ENCODE peak calls at places on chromosomes 1 and 21, in six cellular contexts. F is transverse colon, S is GM23338, R is suprapubic skin, V is HCT116, C is K562. U is an unnamed sample.

GRCh38 chr1:190633488-190633887 is 155.8 kb upstream of the BRINP3 start:
- DNase-seq in F (no peak), S (peak; percentile 63), R (no peak), V (no peak), C (no peak), U (no peak)

GRCh38 chr1:20179369-20180172 is 6.3 kb upstream of the UBXN10 start:
- DNase-seq in F (no peak), S (no peak), R (no peak), V (no peak), C (no peak), U (no peak)

GRCh38 chr1:26237230-26237966 is 3.4 kb downstream of the CEP85 start:
- DNase-seq in F (no peak), S (no peak), R (no peak), V (no peak), C (peak; percentile 42), U (no peak)

GRCh38 chr1:159188375-159188788 is 16.3 kb upstream of the ACKR1 start:
- DNase-seq in F (peak; percentile 53), S (peak; percentile 97), R (peak; percentile 88), V (no peak), C (no peak), U (peak; percentile 32)

GRCh38 chr1:55584521-55585401 is 369.6 kb upstream of the USP24 start:
- DNase-seq in F (no peak), S (peak; percentile 23), R (no peak), V (no peak), C (no peak), U (no peak)

GRCh38 chr1:16318544-16318943 is 33.7 kb downstream of the FBXO42 start:
- DNase-seq in F (peak; percentile 28), S (no peak), R (no peak), V (no peak), C (no peak), U (no peak)

GRCh38 chr1:182279724-182280506 is 111.7 kb downstream of the GLUL start:
- DNase-seq in F (no peak), S (peak; percentile 50), R (peak; percentile 83), V (no peak), C (no peak), U (no peak)

GRCh38 chr1:214504330-214504729 is 47.1 kb downstream of the PTPN14 start:
- DNase-seq in F (no peak), S (no peak), R (no peak), V (no peak), C (no peak), U (no peak)

GRCh38 chr1:110310300-110310699 is 28.9 kb upstream of the RBM15 start:
- DNase-seq in F (no peak), S (no peak), R (peak; percentile 37), V (no peak), C (no peak), U (no peak)

GRCh38 chr1:195794225-195794624 is 814.0 kb downstream of the KCNT2 start:
- DNase-seq in F (no peak), S (peak; percentile 9), R (no peak), V (no peak), C (no peak), U (no peak)

GRCh38 chr1:181136738-181137122 is 48.2 kb downstream of the IER5 start:
- DNase-seq in F (no peak), S (no peak), R (no peak), V (no peak), C (no peak), U (no peak)

GRCh38 chr1:17207966-17208418 is 3.1 kb downstream of the PADI1 start:
- DNase-seq in F (no peak), S (no peak), R (no peak), V (peak; percentile 63), C (peak; percentile 47), U (no peak)

GRCh38 chr21:33362044-33362555 is 37.3 kb downstream of the IFNAR1 start:
- DNase-seq in F (peak; percentile 56), S (peak; percentile 92), R (peak; percentile 41), V (no peak), C (peak; percentile 22), U (peak; percentile 50)

GRCh38 chr1:192878249-192878648 is 69.4 kb downstream of the RGS2 start:
- DNase-seq in F (peak; percentile 31), S (no peak), R (no peak), V (no peak), C (no peak), U (no peak)

GRCh38 chr1:41418868-41419583 is 57.8 kb downstream of the FOXO6 start:
- DNase-seq in F (peak; percentile 79), S (peak; percentile 47), R (peak; percentile 93), V (peak; percentile 81), C (no peak), U (peak; percentile 90)

GRCh38 chr1:38038836-38039235 is 7.8 kb downstream of the POU3F1 start:
- DNase-seq in F (no peak), S (no peak), R (no peak), V (no peak), C (no peak), U (no peak)

GRCh38 chr1:22641906-22642636 is 1.4 kb upstream of the C1QC start:
- DNase-seq in F (peak; percentile 82), S (peak; percentile 88), R (peak; percentile 91), V (no peak), C (peak; percentile 90), U (peak; percentile 88)

GRCh38 chr1:28249879-28250295 is 9.4 kb upstream of the SESN2 start:
- DNase-seq in F (no peak), S (no peak), R (no peak), V (no peak), C (no peak), U (no peak)

GRCh38 chr1:94326329-94326728 is 88.9 kb upstream of the ARHGAP29 start:
- DNase-seq in F (no peak), S (peak; percentile 49), R (no peak), V (no peak), C (no peak), U (no peak)

GRCh38 chr1:99691175-99691574 is 45.3 kb downstream of the PALMD start:
- DNase-seq in F (no peak), S (no peak), R (no peak), V (no peak), C (no peak), U (no peak)

DNA sequence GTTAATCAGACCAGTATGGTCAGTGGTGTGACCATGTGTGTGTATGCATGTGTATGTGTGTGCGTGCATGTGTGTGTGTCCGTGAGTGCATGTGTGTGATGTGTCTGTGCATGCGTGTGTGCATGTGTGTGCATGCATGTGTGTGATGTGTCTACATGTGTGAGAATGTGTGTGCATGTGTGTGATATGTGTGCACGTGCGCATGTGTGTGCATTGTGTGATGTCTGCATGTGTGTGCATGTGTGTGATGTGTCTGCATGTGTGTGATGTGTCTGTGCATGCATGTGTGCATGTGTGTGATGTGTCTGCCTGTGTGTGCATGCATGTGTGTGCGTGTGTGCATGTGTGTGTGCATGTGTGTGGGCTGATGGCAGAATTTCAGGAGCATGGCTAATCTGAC is 58.2 kb downstream of the SIK1 start:
- DNase-seq in F (no peak), S (no peak), R (no peak), V (no peak), C (no peak), U (no peak)
- TF ChIP-seq POLR2AphosphoS5 in F (no peak), S (no peak), R (no peak), V (no peak), C (no peak), U (no peak)

GRCh38 chr1:84919461-84919970 is 26.5 kb upstream of the LPAR3 start:
- DNase-seq in F (no peak), S (no peak), R (no peak), V (no peak), C (no peak), U (no peak)

GRCh38 chr1:84920159-84920558 is 27.2 kb upstream of the LPAR3 start:
- DNase-seq in F (no peak), S (no peak), R (no peak), V (no peak), C (no peak), U (no peak)

GRCh38 chr1:84923317-84923716 is 30.3 kb upstream of the LPAR3 start:
- DNase-seq in F (no peak), S (no peak), R (no peak), V (no peak), C (no peak), U (no peak)

GRCh38 chr1:84916897-84917296 is 23.9 kb upstream of the LPAR3 start:
- DNase-seq in F (no peak), S (no peak), R (no peak), V (no peak), C (no peak), U (no peak)

GRCh38 chr1:84918706-84919105 is 25.7 kb upstream of the LPAR3 start:
- DNase-seq in F (no peak), S (no peak), R (no peak), V (no peak), C (no peak), U (no peak)
- TF ChIP-seq POLR2AphosphoS5 in F (no peak), S (no peak), R (no peak), V (no peak), C (no peak), U (no peak)

GRCh38 chr1:186208405-186209129 is 166.5 kb downstream of the TPR start:
- DNase-seq in F (no peak), S (no peak), R (no peak), V (no peak), C (no peak), U (no peak)

GRCh38 chr1:186214816-186215215 is 160.2 kb downstream of the TPR start:
- DNase-seq in F (no peak), S (no peak), R (no peak), V (no peak), C (no peak), U (no peak)

GRCh38 chr1:186210258-186210657 is 164.8 kb downstream of the TPR start:
- DNase-seq in F (no peak), S (no peak), R (no peak), V (no peak), C (no peak), U (no peak)

GRCh38 chr1:186213225-186213607 is 161.8 kb downstream of the TPR start:
- DNase-seq in F (no peak), S (no peak), R (no peak), V (no peak), C (no peak), U (no peak)

DNA sequence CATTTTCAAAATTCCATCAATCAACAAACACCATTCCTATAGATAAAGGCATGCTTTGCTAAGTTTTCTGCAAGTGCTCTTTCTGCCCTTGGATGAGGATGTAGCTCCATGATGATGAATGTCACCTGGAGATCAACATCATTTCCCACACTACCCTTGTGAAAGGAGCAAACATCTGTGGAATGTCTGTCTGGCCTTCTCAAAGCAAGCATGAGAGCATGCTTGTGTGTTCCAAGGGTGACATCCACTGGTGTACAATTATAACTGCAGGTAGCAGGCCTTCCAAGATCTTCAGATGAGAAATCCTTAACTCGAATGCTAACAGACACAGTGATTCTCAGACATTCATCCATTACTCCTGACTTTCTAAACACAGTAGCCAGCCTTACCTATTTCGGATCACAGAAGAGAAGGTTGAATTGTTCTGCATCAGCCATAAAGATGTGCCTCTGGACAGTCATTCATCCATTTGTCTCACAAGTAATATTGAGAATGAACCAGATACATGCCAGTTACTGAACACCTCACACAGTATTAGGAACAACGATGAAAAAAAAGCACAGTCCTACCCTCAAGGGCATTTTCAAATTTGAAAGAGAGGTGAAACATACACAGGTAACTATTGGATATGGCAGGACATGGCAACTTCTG is 162.4 kb downstream of the TPR start:
- DNase-seq in F (peak; percentile 11), S (peak; percentile 95), R (no peak), V (peak; percentile 80), C (peak; percentile 64), U (no peak)
- TF ChIP-seq POLR2AphosphoS5 in F (peak; percentile 40), S (no peak), R (no peak), V (no peak), C (no peak), U (no peak)

DNA sequence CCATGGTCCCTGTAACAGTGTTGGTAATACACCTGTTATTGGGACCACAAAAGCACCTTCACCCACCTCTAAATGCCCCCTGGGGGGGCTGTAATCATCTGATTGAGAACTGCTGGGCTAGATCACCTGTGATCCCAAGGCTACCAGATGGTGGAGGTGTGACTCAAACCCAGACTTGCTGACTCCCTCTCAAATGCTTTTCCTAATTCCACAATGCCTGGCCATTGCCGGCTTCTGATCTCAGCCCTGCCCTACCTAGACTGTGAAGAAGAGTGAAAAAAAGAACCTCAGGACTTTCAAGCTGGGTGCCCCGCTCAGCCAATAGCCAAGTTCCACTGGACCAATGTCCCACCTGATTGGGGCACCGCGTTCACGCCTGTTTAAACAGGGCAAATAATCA is 9.6 kb downstream of the TMEM9 start:
- DNase-seq in F (no peak), S (no peak), R (no peak), V (no peak), C (no peak), U (no peak)
- TF ChIP-seq POLR2AphosphoS5 in F (no peak), S (no peak), R (no peak), V (no peak), C (no peak), U (no peak)